ENCODE peak calls at places on chromosomes 1 and 21, in five cellular contexts. F is NCI-H1092, V is NCI-H510A treated with DMSO at 0.1 percent for 48 hours, H is suprapubic skin, D is neural crest cell. W is an unnamed sample.

GRCh38 chr1:87478231-87478630 is 149.6 kb downstream of the LMO4 start:
- DNase-seq in D (no peak), F (no peak), V (no peak), H (no peak), W (no peak)

GRCh38 chr1:171403396-171403795 is 81.9 kb upstream of the PRRC2C start:
- DNase-seq in V (no peak), D (no peak), F (no peak), H (no peak), W (no peak)

GRCh38 chr1:167447521-167448136 is 70.7 kb downstream of the CD247 start:
- DNase-seq in F (no peak), D (no peak), H (no peak), V (no peak), W (no peak)

GRCh38 chr1:173255214-173255813 is 48.2 kb upstream of the TNFSF4 start:
- DNase-seq in F (no peak), V (peak; percentile 27), H (no peak), D (peak; percentile 12), W (no peak)

GRCh38 chr1:244968431-244968830 is 104.1 kb upstream of the HNRNPU start:
- DNase-seq in D (no peak), V (no peak), H (no peak), F (no peak), W (no peak)

GRCh38 chr21:45152265-45152746 is 77.9 kb downstream of the ADARB1 start:
- DNase-seq in D (peak; percentile 51), F (no peak), V (no peak), H (no peak), W (no peak)

GRCh38 chr1:172394167-172394751 is 26.2 kb upstream of the C1orf105 start:
- DNase-seq in F (no peak), V (no peak), D (no peak), H (no peak), W (no peak)

GRCh38 chr1:229204863-229205777 is 65.8 kb upstream of the RAB4A start:
- DNase-seq in D (no peak), V (no peak), H (no peak), F (no peak), W (no peak)

GRCh38 chr1:159925713-159926066 is 383 bp upstream of the TAGLN2 start:
- DNase-seq in V (no peak), D (no peak), H (no peak), F (no peak), W (no peak)

GRCh38 chr1:26537951-26538352 is 8.4 kb downstream of the RPS6KA1 start:
- DNase-seq in F (no peak), D (no peak), H (no peak), V (no peak), W (no peak)

GRCh38 chr1:183892351-183892793 is 87.5 kb downstream of the RGL1 start:
- DNase-seq in V (no peak), D (no peak), H (no peak), F (no peak), W (peak; percentile 74)

GRCh38 chr1:43444827-43445225 is 8.9 kb downstream of the HYI start:
- DNase-seq in H (peak; percentile 35), F (no peak), V (no peak), D (no peak), W (no peak)

W was measured in esophagus muscularis mucosa.